ENCODE peak calls at places on chromosomes 12 and 14, in six cellular contexts. J, V, D, B, E and P are unnamed samples.

GRCh38 chr12:29287622-29288021 is 93.3 kb downstream of the ERGIC2 start:
- DNase-seq in J (no peak), V (no peak), E (peak), D (no peak), B (no peak), P (no peak)

GRCh38 chr14:71918955-71919354 is 13.3 kb upstream of the RGS6 start:
- DNase-seq in V (no peak), B (no peak), J (no peak), E (peak), D (no peak), P (no peak)

GRCh38 chr14:96486705-96487104 is 15.5 kb upstream of the PAPOLA start:
- DNase-seq in J (no peak), D (no peak), E (no peak), V (no peak), B (no peak), P (no peak)

GRCh38 chr12:3753549-3754284 is 808 bp upstream of the CRACR2A start:
- DNase-seq in V (no peak), B (no peak), J (no peak), E (no peak), D (no peak), P (no peak)

GRCh38 chr12:74286254-74286653 is 251.4 kb upstream of the ATXN7L3B start:
- DNase-seq in J (no peak), V (peak), E (no peak), B (no peak), D (no peak), P (no peak)

GRCh38 chr12:95796982-95797289 is 6.4 kb upstream of the NTN4 start:
- DNase-seq in B (no peak), D (no peak), E (no peak), V (no peak), J (no peak), P (no peak)

GRCh38 chr12:131753757-131754156 is 42.9 kb downstream of the SFSWAP start:
- DNase-seq in V (no peak), E (no peak), D (no peak), J (no peak), B (no peak), P (no peak)

GRCh38 chr14:91154851-91155625 is 41.2 kb downstream of the DGLUCY start:
- DNase-seq in J (no peak), V (no peak), B (no peak), E (no peak), D (no peak), P (peak)

GRCh38 chr12:47773062-47773857 is at the start of gene SLC48A1:
- DNase-seq in E (peak), V (peak), D (no peak), J (no peak), B (peak), P (no peak)

GRCh38 chr12:52739963-52740362 is 36.6 kb upstream of the KRT77 start:
- DNase-seq in J (no peak), V (no peak), E (no peak), B (no peak), D (no peak), P (no peak)

GRCh38 chr12:22978962-22979361 is 354.0 kb downstream of the ETNK1 start:
- DNase-seq in E (no peak), B (no peak), V (no peak), J (peak), D (no peak), P (peak)

GRCh38 chr14:92039073-92039719 is 663 bp downstream of the TRIP11 start:
- DNase-seq in D (no peak), J (peak), E (peak), B (no peak), V (peak), P (peak)

GRCh38 chr14:28305938-28306337 is 460.6 kb upstream of the FOXG1 start:
- DNase-seq in E (no peak), D (no peak), V (no peak), B (no peak), J (no peak), P (no peak)

GRCh38 chr14:52220924-52221802 is 46.3 kb upstream of the PTGDR start:
- DNase-seq in B (no peak), J (no peak), V (no peak), D (no peak), E (no peak), P (no peak)

GRCh38 chr12:54296393-54297121 is 4.3 kb downstream of the NFE2 start:
- DNase-seq in E (no peak), B (no peak), J (no peak), V (no peak), D (peak), P (no peak)

GRCh38 chr12:22625671-22626251 is 790 bp downstream of the ETNK1 start:
- DNase-seq in B (peak), D (no peak), V (peak), J (no peak), E (peak), P (no peak)

GRCh38 chr12:25694072-25694471 is 141.0 kb upstream of the LMNTD1 start:
- DNase-seq in D (peak), B (no peak), J (peak), V (no peak), E (no peak), P (no peak)

GRCh38 chr14:89540830-89541470 is 123.9 kb upstream of the FOXN3 start:
- DNase-seq in D (no peak), B (no peak), J (peak), V (no peak), E (no peak), P (peak)

GRCh38 chr12:131620520-131620919 is 90.4 kb upstream of the SFSWAP start:
- DNase-seq in V (no peak), E (no peak), D (no peak), J (no peak), B (no peak), P (no peak)

GRCh38 chr14:91378945-91379932 is 38.4 kb downstream of the CCDC88C start:
- DNase-seq in J (no peak), D (no peak), E (no peak), V (no peak), B (no peak), P (no peak)

GRCh38 chr14:58104808-58105207 is 47.2 kb downstream of the ARMH4 start:
- DNase-seq in B (no peak), D (no peak), J (peak), E (no peak), V (no peak), P (peak)

GRCh38 chr14:77105118-77105517 is 7.1 kb downstream of the CIPC start:
- DNase-seq in J (no peak), D (no peak), E (no peak), B (no peak), V (no peak), P (no peak)

GRCh38 chr14:72836085-72836484 is 57.8 kb downstream of the DPF3 start:
- DNase-seq in V (no peak), J (no peak), B (no peak), D (no peak), E (no peak), P (no peak)

GRCh38 chr14:70009961-70010360 is 130.7 kb downstream of the SMOC1 start:
- DNase-seq in D (no peak), E (no peak), V (no peak), B (no peak), J (no peak), P (no peak)

GRCh38 chr12:14384783-14385638 is 19.5 kb downstream of the ATF7IP start:
- DNase-seq in J (peak), B (no peak), V (peak), E (peak), D (no peak), P (peak)

GRCh38 chr12:42056130-42056529 is 88.5 kb downstream of the GXYLT1 start:
- DNase-seq in B (no peak), E (no peak), J (no peak), D (no peak), V (no peak), P (no peak)

GRCh38 chr14:69464829-69465228 is 19.7 kb upstream of the PLEKHD1 start:
- DNase-seq in B (no peak), E (no peak), V (no peak), D (no peak), J (peak), P (peak)

GRCh38 chr12:123958876-123959275 is 13.8 kb downstream of the CCDC92 start:
- DNase-seq in V (no peak), E (no peak), J (no peak), B (no peak), D (peak), P (no peak)

GRCh38 chr12:53389702-53390101 is 9.7 kb downstream of the SP1 start:
- DNase-seq in J (no peak), B (no peak), V (no peak), D (no peak), E (no peak), P (no peak)

GRCh38 chr12:107760207-107760816 is 625 bp downstream of the PRDM4 start:
- DNase-seq in V (no peak), D (no peak), B (peak), E (peak), J (no peak), P (no peak)

GRCh38 chr14:92844220-92844619 is 50.1 kb downstream of the GOLGA5 start:
- DNase-seq in E (no peak), J (no peak), B (no peak), V (no peak), D (no peak), P (no peak)

GRCh38 chr14:67493092-67493717 is 4.7 kb upstream of the TMEM229B start:
- DNase-seq in V (no peak), D (no peak), J (no peak), E (no peak), B (no peak), P (no peak)

GRCh38 chr14:36657409-36658090 is 4.1 kb upstream of the PAX9 start:
- DNase-seq in E (no peak), B (no peak), D (no peak), V (no peak), J (no peak), P (no peak)

GRCh38 chr12:104462931-104463339 is 6.2 kb downstream of the CHST11 start:
- DNase-seq in J (no peak), B (no peak), D (no peak), E (no peak), V (no peak), P (no peak)

GRCh38 chr12:104738371-104738710 is 219.7 kb downstream of the SLC41A2 start:
- DNase-seq in J (no peak), B (no peak), D (no peak), E (no peak), V (no peak), P (peak)

GRCh38 chr14:32021341-32021740 is 55.8 kb upstream of the ARHGAP5 start:
- DNase-seq in J (no peak), D (no peak), B (no peak), V (peak), E (no peak), P (no peak)

GRCh38 chr14:56805201-56805991 is 4.9 kb downstream of the OTX2 start:
- DNase-seq in J (no peak), V (peak), B (no peak), E (no peak), D (no peak), P (no peak)
- H3K4me3 ChIP-seq in J (no peak), V (peak), B (no peak), E (no peak), D (no peak), P (no peak)

GRCh38 chr12:27709212-27709931 is 1.3 kb upstream of the MRPS35 start:
- DNase-seq in D (no peak), E (no peak), J (no peak), B (no peak), V (no peak), P (no peak)
- H3K4me3 ChIP-seq in D (peak), E (no peak), J (peak), B (peak), V (peak), P (peak)

GRCh38 chr12:6769003-6769389 is 2.8 kb downstream of the PTMS start:
- DNase-seq in B (no peak), D (no peak), V (peak), E (peak), J (no peak), P (no peak)
- H3K4me3 ChIP-seq in B (peak), D (no peak), V (peak), E (peak), J (peak), P (no peak)

DNA sequence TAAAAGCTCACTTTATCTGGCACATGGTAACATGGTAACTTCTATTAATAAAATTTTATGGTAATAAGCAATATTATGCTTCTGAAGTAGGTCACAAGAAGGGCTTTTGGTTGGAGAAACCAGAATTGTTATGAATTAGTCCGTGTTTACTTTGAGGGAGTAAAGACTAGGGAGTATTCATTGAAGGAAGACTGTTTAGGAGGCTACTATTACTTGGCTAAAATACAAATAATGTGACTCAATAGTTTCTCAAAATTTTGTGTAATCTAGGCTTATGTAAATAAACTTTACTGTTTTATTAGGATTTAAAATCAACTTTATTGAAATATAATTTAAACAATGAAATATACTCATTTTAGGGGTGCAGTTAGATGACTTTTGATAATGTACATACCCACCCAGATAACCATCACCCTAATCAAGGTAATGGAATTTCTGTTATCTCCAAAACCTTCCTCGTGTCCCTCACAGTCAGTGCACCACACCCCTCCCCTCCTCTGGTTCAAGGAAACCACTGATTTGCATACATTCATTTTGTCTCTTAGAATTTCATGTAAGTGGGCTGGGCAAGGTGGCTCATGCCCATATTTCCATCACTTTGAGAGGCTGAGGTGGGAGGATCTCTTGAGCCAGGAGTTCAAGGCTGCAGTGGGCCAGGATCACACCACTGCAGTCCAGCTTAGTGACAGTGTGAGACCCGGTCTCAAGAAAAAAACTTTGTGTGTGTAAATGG is 15.6 kb downstream of the ADIPOR2 start:
- DNase-seq in B (no peak), V (no peak), E (no peak), J (no peak), D (no peak), P (no peak)
- H3K4me3 ChIP-seq in B (no peak), V (no peak), E (no peak), J (no peak), D (no peak), P (no peak)

GRCh38 chr12:112005419-112006395 is 7.3 kb downstream of the TMEM116 start:
- DNase-seq in E (no peak), J (no peak), D (no peak), V (peak), B (peak), P (no peak)
- H3K4me3 ChIP-seq in E (no peak), J (no peak), D (no peak), V (no peak), B (peak), P (no peak)

GRCh38 chr14:59481407-59482119 is 2.6 kb downstream of the L3HYPDH start:
- DNase-seq in E (no peak), J (no peak), B (no peak), D (no peak), V (no peak), P (no peak)
- H3K4me3 ChIP-seq in E (no peak), J (peak), B (peak), D (no peak), V (no peak), P (peak)

DNA sequence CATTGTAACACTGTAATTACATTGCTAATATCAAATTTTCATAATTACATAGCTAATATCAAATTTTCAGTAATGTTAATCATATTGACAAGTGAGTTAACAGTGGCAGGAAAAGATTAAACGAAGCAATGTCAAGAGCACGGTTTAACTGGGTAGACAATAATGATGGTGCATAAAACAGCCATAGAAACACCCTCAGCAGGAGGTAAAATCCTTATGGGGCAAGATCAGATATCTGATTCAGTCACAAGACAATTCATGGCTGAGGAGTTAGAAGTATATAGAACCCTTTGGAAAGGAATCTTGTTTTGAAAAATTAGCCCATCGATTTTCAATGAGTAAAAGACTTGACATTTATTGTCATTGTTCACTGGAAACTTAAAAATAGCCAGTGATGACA is 190.6 kb downstream of the SLC2A13 start:
- DNase-seq in J (no peak), D (no peak), V (no peak), B (no peak), E (no peak), P (no peak)
- H3K4me3 ChIP-seq in J (no peak), D (no peak), V (no peak), B (no peak), E (no peak), P (no peak)

GRCh38 chr12:24557738-24558137 is 391.2 kb downstream of the BCAT1 start:
- DNase-seq in V (no peak), D (no peak), E (no peak), B (no peak), J (no peak), P (no peak)

GRCh38 chr12:24561411-24561871 is 387.5 kb downstream of the BCAT1 start:
- DNase-seq in B (no peak), E (no peak), J (no peak), D (no peak), V (no peak), P (no peak)

GRCh38 chr12:24560867-24561266 is 388.0 kb downstream of the BCAT1 start:
- DNase-seq in B (no peak), V (no peak), D (no peak), E (no peak), J (no peak), P (no peak)

GRCh38 chr12:24561882-24562760 is 386.8 kb downstream of the BCAT1 start:
- DNase-seq in D (peak), B (peak), E (peak), J (no peak), V (peak), P (no peak)

GRCh38 chr12:24560192-24560591 is 388.7 kb downstream of the BCAT1 start:
- DNase-seq in V (no peak), B (no peak), J (no peak), D (no peak), E (no peak), P (no peak)
- H3K4me3 ChIP-seq in V (no peak), B (no peak), J (no peak), D (peak), E (peak), P (no peak)

GRCh38 chr12:57547366-57548315 is 649 bp upstream of the DCTN2 start:
- DNase-seq in D (no peak), J (no peak), V (no peak), B (no peak), E (no peak), P (no peak)
- H3K4me3 ChIP-seq in D (no peak), J (no peak), V (peak), B (peak), E (peak), P (no peak)